ENCODE peak calls at places on chromosome 22, in ten cellular contexts. C, Y, D, F, J, A, B, N, W and V are unnamed samples.

GRCh38 chr22:24760708-24761306 is 13.7 kb downstream of the PIWIL3 start:
- DNase-seq in C (no peak), Y (no peak), D (no peak), F (no peak), J (no peak), A (no peak), B (no peak), N (no peak), W (no peak), V (no peak)

GRCh38 chr22:21591695-21592094 is 24.2 kb downstream of the UBE2L3 start:
- DNase-seq in C (no peak), Y (no peak), D (no peak), F (no peak), J (no peak), A (no peak), B (peak), N (peak), W (no peak), V (no peak)

GRCh38 chr22:18954333-18954732 is 18.2 kb upstream of the PRODH start:
- DNase-seq in C (peak), Y (peak), D (peak), F (peak), J (peak), A (peak), B (peak), N (peak), W (no peak), V (no peak)

GRCh38 chr22:19811211-19811621 is 43.5 kb downstream of the GNB1L start:
- DNase-seq in C (no peak), Y (no peak), D (no peak), F (no peak), J (no peak), A (no peak), B (peak), N (no peak), W (no peak), V (no peak)

GRCh38 chr22:36573815-36574350 is 44.9 kb upstream of the EIF3D start:
- DNase-seq in C (no peak), Y (no peak), D (no peak), F (no peak), J (no peak), A (no peak), B (no peak), N (no peak), W (no peak), V (no peak)

GRCh38 chr22:48147404-48147803 is 1385.0 kb downstream of the TBC1D22A start:
- DNase-seq in C (no peak), Y (no peak), D (no peak), F (no peak), J (no peak), A (no peak), B (no peak), N (no peak), W (no peak), V (no peak)

GRCh38 chr22:48651981-48652538 is 1175.6 kb downstream of the BRD1 start:
- DNase-seq in C (no peak), Y (no peak), D (no peak), F (no peak), J (no peak), A (no peak), B (no peak), N (no peak), W (no peak), V (no peak)

GRCh38 chr22:30301995-30302809 is 12.9 kb upstream of the CASTOR1 start:
- DNase-seq in C (no peak), Y (no peak), D (peak), F (peak), J (no peak), A (peak), B (peak), N (peak), W (no peak), V (peak)

GRCh38 chr22:45211435-45211834 is 29.3 kb downstream of the KIAA0930 start:
- DNase-seq in C (no peak), Y (no peak), D (no peak), F (peak), J (no peak), A (no peak), B (no peak), N (no peak), W (no peak), V (no peak)

GRCh38 chr22:29343313-29343805 is 27.9 kb upstream of the RASL10A start:
- DNase-seq in C (no peak), Y (no peak), D (no peak), F (peak), J (no peak), A (no peak), B (peak), N (peak), W (peak), V (no peak)

GRCh38 chr22:28955817-28956216 is 72.4 kb downstream of the ZNRF3 start:
- DNase-seq in C (no peak), Y (peak), D (peak), F (peak), J (no peak), A (peak), B (no peak), N (no peak), W (no peak), V (no peak)

GRCh38 chr22:19604711-19605268 is 80.6 kb upstream of the CLDN5 start:
- DNase-seq in C (no peak), Y (no peak), D (peak), F (no peak), J (no peak), A (no peak), B (no peak), N (no peak), W (no peak), V (no peak)

GRCh38 chr22:44211946-44212930 is 31.5 kb downstream of the PARVG start:
- DNase-seq in C (no peak), Y (no peak), D (no peak), F (peak), J (no peak), A (no peak), B (peak), N (no peak), W (no peak), V (peak)

GRCh38 chr22:32627091-32627490 is 152.5 kb downstream of the FBXO7 start:
- DNase-seq in C (no peak), Y (no peak), D (no peak), F (no peak), J (no peak), A (no peak), B (peak), N (peak), W (no peak), V (no peak)

GRCh38 chr22:27022256-27022655 is 364.9 kb downstream of the MIAT start:
- DNase-seq in C (no peak), Y (no peak), D (no peak), F (no peak), J (no peak), A (no peak), B (no peak), N (no peak), W (no peak), V (no peak)

GRCh38 chr22:37661160-37661924 is 2.8 kb downstream of the PDXP start:
- DNase-seq in C (peak), Y (no peak), D (peak), F (peak), J (peak), A (peak), B (no peak), N (no peak), W (no peak), V (no peak)